ENCODE peak calls at places on chromosomes 1 and 21, in eight cellular contexts. U, Q, D, F, R, B, X and L are unnamed samples.

GRCh38 chr1:89546082-89546889 is 21.7 kb downstream of the LRRC8B start:
- DNase-seq in U (no peak), D (no peak), F (peak; percentile 49), Q (no peak), B (no peak), R (no peak), X (no peak), L (no peak)

GRCh38 chr1:207993477-207994445 is 82.8 kb upstream of the CD34 start:
- DNase-seq in U (no peak), B (peak; percentile 15), F (no peak), X (no peak), R (peak; percentile 16), D (no peak), Q (no peak), L (no peak)

GRCh38 chr1:244454412-244454811 is 2.7 kb upstream of the ADSS2 start:
- DNase-seq in F (no peak), Q (no peak), U (no peak), R (no peak), B (no peak), X (no peak), D (no peak), L (no peak)

GRCh38 chr1:63454269-63454668 is 68.8 kb downstream of the ITGB3BP start:
- DNase-seq in D (no peak), Q (no peak), X (no peak), U (no peak), B (no peak), F (no peak), R (no peak), L (no peak)

GRCh38 chr1:185681034-185681633 is 53.1 kb upstream of the HMCN1 start:
- DNase-seq in U (no peak), R (peak; percentile 20), Q (peak; percentile 68), X (peak; percentile 34), D (no peak), F (peak; percentile 52), B (peak; percentile 48), L (peak; percentile 72)

GRCh38 chr1:53987880-53988279 is 30.1 kb downstream of the LDLRAD1 start:
- DNase-seq in R (no peak), U (no peak), D (no peak), F (no peak), B (no peak), X (no peak), Q (no peak), L (no peak)

GRCh38 chr21:42562816-42563215 is 49.2 kb downstream of the SLC37A1 start:
- DNase-seq in D (no peak), U (no peak), B (no peak), Q (no peak), F (no peak), X (no peak), R (no peak), L (no peak)

GRCh38 chr1:212975607-212975918 is 25.2 kb downstream of the VASH2 start:
- DNase-seq in U (no peak), X (no peak), R (no peak), D (no peak), Q (no peak), B (peak; percentile 59), F (no peak), L (no peak)

GRCh38 chr1:178124115-178124514 is 30.2 kb downstream of the RASAL2 start:
- DNase-seq in F (no peak), R (no peak), Q (no peak), U (no peak), B (peak; percentile 21), D (no peak), X (no peak), L (no peak)

GRCh38 chr1:203202431-203203245 is 16.1 kb upstream of the CHI3L1 start:
- DNase-seq in B (peak; percentile 54), U (no peak), R (no peak), D (no peak), X (no peak), Q (peak; percentile 58), F (no peak), L (no peak)

GRCh38 chr1:100710881-100711660 is 8.5 kb upstream of the VCAM1 start:
- DNase-seq in R (no peak), B (peak; percentile 52), F (no peak), X (no peak), D (no peak), Q (no peak), U (no peak), L (no peak)

GRCh38 chr1:197810812-197811211 is 35.5 kb upstream of the DENND1B start:
- DNase-seq in Q (no peak), X (no peak), B (no peak), D (no peak), F (no peak), U (no peak), R (no peak), L (no peak)

GRCh38 chr1:244052728-244053312 is 1.7 kb downstream of the ZBTB18 start:
- DNase-seq in X (no peak), D (no peak), R (no peak), U (no peak), Q (no peak), F (no peak), B (no peak), L (no peak)

GRCh38 chr21:21851657-21852056 is 853.4 kb downstream of the NCAM2 start:
- DNase-seq in R (no peak), U (no peak), Q (peak; percentile 57), D (no peak), B (peak; percentile 8), F (peak; percentile 6), X (no peak), L (no peak)

GRCh38 chr1:69967245-69967766 is 238.1 kb downstream of the LRRC40 start:
- DNase-seq in F (no peak), X (no peak), B (peak; percentile 38), U (no peak), Q (no peak), D (no peak), R (no peak), L (no peak)

GRCh38 chr1:2019162-2019542 is at the start of gene GABRD:
- DNase-seq in B (no peak), Q (no peak), U (no peak), R (peak; percentile 63), F (peak; percentile 63), X (no peak), D (no peak), L (no peak)

GRCh38 chr1:83516369-83516768 is 482.6 kb downstream of the TTLL7 start:
- DNase-seq in Q (no peak), D (no peak), F (no peak), B (peak; percentile 21), R (no peak), U (no peak), X (no peak), L (no peak)

GRCh38 chr1:182633657-182634281 is 29.6 kb upstream of the RGS16 start:
- DNase-seq in R (peak; percentile 15), D (no peak), U (no peak), X (no peak), B (no peak), F (no peak), Q (no peak), L (no peak)

GRCh38 chr21:31370893-31371652 is 27.0 kb upstream of the TIAM1 start:
- DNase-seq in Q (no peak), F (no peak), D (no peak), U (no peak), R (no peak), B (no peak), X (peak; percentile 38), L (peak; percentile 19)

GRCh38 chr1:240004086-240004749 is 87.5 kb upstream of the FMN2 start:
- DNase-seq in F (peak; percentile 16), U (no peak), D (no peak), Q (no peak), R (peak; percentile 28), X (no peak), B (peak; percentile 41), L (no peak)

GRCh38 chr21:36773111-36773510 is 74.2 kb downstream of the SIM2 start:
- DNase-seq in Q (peak; percentile 39), B (peak; percentile 75), X (peak; percentile 43), R (no peak), D (no peak), F (peak; percentile 68), U (no peak), L (peak; percentile 38)

GRCh38 chr1:212415107-212415841 is 588 bp upstream of the PACC1 start:
- DNase-seq in R (no peak), U (no peak), B (no peak), X (peak; percentile 77), D (no peak), Q (peak; percentile 95), F (no peak), L (peak; percentile 97)

GRCh38 chr1:229093546-229094336 is 177.2 kb upstream of the RAB4A start:
- DNase-seq in B (no peak), Q (no peak), D (no peak), R (no peak), F (peak; percentile 65), X (no peak), U (no peak), L (no peak)

GRCh38 chr1:185846672-185847440 is 112.7 kb downstream of the HMCN1 start:
- DNase-seq in D (no peak), Q (no peak), B (peak; percentile 29), U (no peak), X (no peak), F (no peak), R (no peak), L (no peak)

GRCh38 chr1:78543941-78544630 is 53.3 kb downstream of the PTGFR start:
- DNase-seq in B (peak; percentile 73), D (no peak), X (no peak), F (no peak), Q (no peak), R (no peak), U (no peak), L (no peak)